ENCODE peak calls at places on chromosomes 2 and 18, in ten cellular contexts. M is fibroblast of villous mesenchyme; L is heart right ventricle; Y is HEK293T; V is GM12865; Z is stimulated activated CD4-positive, alpha-beta T cell treated with anti-CD3 and anti-CD28 coated beads, Interleukin-4, amount 100 ng/mL, for 48 hours; B is PC-3; S is pons; C is GM13976; Q is CD8-positive, alpha-beta memory T cell. G is an unnamed sample.

GRCh38 chr2:3130889-3131635 is 246.6 kb downstream of the EIPR1 start:
- DNase-seq in Y (no peak), Z (no peak), S (no peak), B (no peak), V (no peak), L (no peak), C (no peak), Q (no peak), M (no peak), G (no peak)

GRCh38 chr18:12369211-12369610 is 7.8 kb downstream of the AFG3L2 start:
- DNase-seq in C (no peak), S (no peak), B (no peak), M (no peak), V (no peak), Y (no peak), Z (no peak), L (no peak), Q (no peak), G (no peak)

GRCh38 chr2:196113061-196113974 is 44.7 kb upstream of the DNAH7 start:
- DNase-seq in V (no peak), Y (no peak), S (peak; percentile 47), Q (no peak), C (no peak), B (no peak), L (no peak), Z (no peak), M (peak; percentile 73), G (peak; percentile 13)

GRCh38 chr2:129277188-129277587 is 702.3 kb upstream of the RAB6C start:
- DNase-seq in Q (no peak), Y (no peak), S (no peak), B (no peak), V (no peak), C (no peak), M (no peak), Z (no peak), L (no peak), G (no peak)

GRCh38 chr2:218261424-218262273 is 834 bp downstream of the GPBAR1 start:
- DNase-seq in C (no peak), Z (no peak), Q (no peak), M (peak; percentile 14), S (peak; percentile 38), B (no peak), L (no peak), V (no peak), Y (no peak), G (no peak)

GRCh38 chr2:221850076-221850475 is 278.0 kb upstream of the EPHA4 start:
- DNase-seq in L (no peak), Z (no peak), C (no peak), B (peak; percentile 17), Q (no peak), V (no peak), S (no peak), Y (no peak), M (no peak), G (no peak)

GRCh38 chr2:62393293-62393692 is 112.7 kb downstream of the TMEM17 start:
- DNase-seq in Z (no peak), B (no peak), Q (no peak), S (no peak), Y (no peak), C (no peak), V (no peak), M (no peak), L (no peak), G (no peak)

GRCh38 chr2:27596627-27597026 is 13.8 kb downstream of the ZNF512 start:
- DNase-seq in S (no peak), C (no peak), Z (no peak), V (no peak), B (peak; percentile 31), M (peak; percentile 51), L (no peak), Q (no peak), Y (no peak), G (no peak)

GRCh38 chr2:35410431-35411061 is 945.0 kb upstream of the CRIM1 start:
- DNase-seq in S (peak; percentile 68), Y (peak; percentile 44), Q (peak; percentile 6), M (peak; percentile 3), B (peak; percentile 56), V (peak; percentile 65), C (peak; percentile 29), L (peak; percentile 47), Z (peak; percentile 45), G (peak; percentile 18)

GRCh38 chr2:70686577-70687460 is 81.2 kb downstream of the ADD2 start:
- DNase-seq in C (peak; percentile 72), Y (peak; percentile 72), S (no peak), Q (no peak), L (peak; percentile 30), B (peak; percentile 55), M (peak; percentile 52), V (peak; percentile 41), Z (no peak), G (peak; percentile 84)

G was measured in HT1080.